ENCODE peak calls at places on chromosomes 7 and 10, in nine cellular contexts. E is small intestine, P is GM23248, V is kidney, W is aorta, G is A549, T is spleen, J is lower lobe of right lung, R is mammary epithelial cell. B is an unnamed sample.

GRCh38 chr10:72259491-72260214 is 14.1 kb upstream of the DDIT4 start:
- DNase-seq in J (no peak), P (peak; percentile 70), R (no peak), V (no peak), W (no peak), G (no peak), E (no peak), T (no peak), B (no peak)

GRCh38 chr7:122532406-122533269 is 166.3 kb downstream of the RNF133 start:
- DNase-seq in E (no peak), P (peak; percentile 33), G (peak; percentile 23), R (no peak), V (no peak), W (no peak), J (no peak), T (no peak), B (no peak)

GRCh38 chr7:46811529-46811928 is 770.4 kb downstream of the TNS3 start:
- DNase-seq in J (no peak), G (no peak), V (peak; percentile 71), R (peak; percentile 73), P (peak; percentile 98), W (peak; percentile 58), T (no peak), E (no peak), B (peak; percentile 50)

GRCh38 chr7:3307437-3307836 is 6.4 kb downstream of the SDK1 start:
- DNase-seq in W (no peak), E (no peak), P (no peak), V (no peak), G (no peak), T (no peak), J (no peak), R (no peak), B (no peak)

GRCh38 chr7:54932818-54933543 is 85.8 kb upstream of the EGFR start:
- DNase-seq in E (peak; percentile 53), P (peak; percentile 83), R (peak; percentile 64), W (peak; percentile 67), T (peak; percentile 79), V (peak; percentile 87), J (peak; percentile 82), G (peak; percentile 69), B (peak; percentile 43)

GRCh38 chr7:108266489-108266888 is 136.3 kb upstream of the LAMB4 start:
- DNase-seq in P (peak; percentile 36), T (no peak), R (no peak), E (no peak), V (no peak), G (no peak), W (no peak), J (no peak), B (no peak)

GRCh38 chr7:27243340-27244163 is 950 bp downstream of the EVX1 start:
- DNase-seq in G (no peak), E (no peak), P (no peak), V (no peak), W (no peak), R (no peak), J (no peak), T (no peak), B (no peak)

GRCh38 chr10:121590772-121591171 is 7.5 kb downstream of the FGFR2 start:
- DNase-seq in E (no peak), G (no peak), W (no peak), J (no peak), T (no peak), P (no peak), V (no peak), R (no peak), B (no peak)

GRCh38 chr10:21075880-21076279 is 178.8 kb upstream of the NEBL start:
- DNase-seq in P (no peak), E (no peak), J (no peak), G (no peak), W (no peak), T (no peak), V (no peak), R (no peak), B (no peak)

GRCh38 chr7:7491044-7491443 is 44.6 kb downstream of the COL28A1 start:
- DNase-seq in R (no peak), E (no peak), J (no peak), V (no peak), T (no peak), W (no peak), G (no peak), P (peak; percentile 30), B (no peak)

GRCh38 chr7:30390872-30391646 is 87.5 kb downstream of the NOD1 start:
- DNase-seq in R (no peak), T (no peak), P (peak; percentile 5), G (no peak), V (no peak), J (no peak), W (no peak), E (no peak), B (no peak)

GRCh38 chr7:26857534-26858228 is 6.7 kb downstream of the SKAP2 start:
- DNase-seq in P (no peak), W (peak; percentile 47), R (peak; percentile 51), V (peak; percentile 82), T (peak; percentile 82), J (peak; percentile 50), E (no peak), G (no peak), B (no peak)

GRCh38 chr7:111290982-111291381 is 200.1 kb downstream of the LRRN3 start:
- DNase-seq in R (no peak), T (no peak), J (no peak), W (no peak), P (no peak), G (no peak), V (no peak), E (no peak), B (no peak)

GRCh38 chr10:103835121-103836045 is 20.0 kb downstream of the SH3PXD2A start:
- DNase-seq in P (peak; percentile 74), V (peak; percentile 91), G (no peak), W (peak; percentile 84), J (peak; percentile 59), E (no peak), T (peak; percentile 65), R (no peak), B (peak; percentile 74)

GRCh38 chr10:103836273-103836672 is 19.1 kb downstream of the SH3PXD2A start:
- DNase-seq in R (no peak), V (no peak), W (no peak), E (no peak), G (no peak), T (no peak), P (no peak), J (no peak), B (peak; percentile 17)

GRCh38 chr10:103834436-103835095 is 20.8 kb downstream of the SH3PXD2A start:
- DNase-seq in P (no peak), G (no peak), E (no peak), W (no peak), J (no peak), T (no peak), V (no peak), R (no peak), B (no peak)

GRCh38 chr10:103832806-103833205 is 22.6 kb downstream of the SH3PXD2A start:
- DNase-seq in G (no peak), T (no peak), R (no peak), J (no peak), E (no peak), V (no peak), W (no peak), P (no peak), B (no peak)

GRCh38 chr10:103833731-103834365 is 21.5 kb downstream of the SH3PXD2A start:
- DNase-seq in R (no peak), J (peak; percentile 57), G (peak; percentile 29), V (peak; percentile 88), E (peak; percentile 49), T (peak; percentile 59), P (peak; percentile 36), W (peak; percentile 79), B (peak; percentile 76)
- H3K4me3 ChIP-seq in R (no peak overlapping the region), J (no peak overlapping the region), G (peak overlapping the region; percentile 8), V (no peak overlapping the region), E (no peak overlapping the region), T (no peak overlapping the region), P (no peak overlapping the region), W (no peak overlapping the region), B (no peak overlapping the region)

DNA sequence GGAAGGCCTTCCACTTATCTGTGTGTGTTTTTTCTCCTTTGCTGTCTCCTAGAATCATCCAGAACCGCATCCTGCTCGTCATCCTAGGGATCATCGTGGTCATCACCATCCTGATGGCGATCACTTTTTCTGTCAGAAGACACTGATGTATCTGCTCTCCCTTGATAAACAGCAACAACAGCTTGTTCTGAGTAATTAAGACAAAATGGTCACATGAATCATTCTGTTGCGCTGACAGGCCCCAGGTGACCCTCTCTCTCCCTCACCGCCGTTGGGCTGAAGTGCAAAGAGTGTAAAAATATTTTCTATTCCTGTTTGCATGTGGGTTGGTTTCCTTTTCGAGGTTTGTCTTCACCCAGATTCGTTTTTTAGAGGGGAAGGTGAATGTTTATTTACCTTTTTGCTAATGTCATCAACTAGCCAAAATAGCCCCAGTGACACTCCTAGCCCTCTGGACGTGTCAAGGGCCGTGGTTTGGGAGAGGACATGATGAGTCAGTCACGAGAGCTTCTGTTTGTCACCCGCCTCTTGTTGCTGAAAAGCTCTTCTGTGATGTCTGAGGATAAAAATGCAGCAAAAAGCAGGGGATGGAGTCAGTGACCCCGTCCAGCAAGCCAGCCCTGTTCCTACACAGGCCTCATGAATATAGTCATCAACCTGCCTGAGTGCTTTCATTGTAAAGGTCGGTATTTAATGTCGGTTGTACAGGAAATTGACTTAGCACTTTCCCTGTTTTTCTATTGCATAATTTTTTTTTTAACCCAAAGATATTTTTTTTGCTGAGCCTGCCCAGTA is 134.6 kb upstream of the TCF7L2 start:
- DNase-seq in E (no peak), G (no peak), P (peak; percentile 82), R (peak; percentile 67), V (peak; percentile 21), T (no peak), W (no peak), J (no peak), B (peak; percentile 41)
- H3K4me1 ChIP-seq in E (no peaks in the 10 kb centered on the region), G (peaks cover 31% of the 10 kb centered on the region), P (peaks cover 35% of the 10 kb centered on the region), R (peaks cover 38% of the 10 kb centered on the region), V (peaks cover 7% of the 10 kb centered on the region), T (no peaks in the 10 kb centered on the region), W (no peaks in the 10 kb centered on the region), J (peaks cover 21% of the 10 kb centered on the region), B (peaks cover 11% of the 10 kb centered on the region)

GRCh38 chr7:132576723-132577089 is 436 bp upstream of the PLXNA4 start:
- DNase-seq in W (no peak), R (no peak), G (no peak), E (no peak), T (no peak), P (peak; percentile 26), J (no peak), V (no peak), B (no peak)
- H3K4me3 ChIP-seq in W (peak overlapping the region; percentile 37), R (no peak overlapping the region), G (peak overlapping the region; percentile 47), E (peak overlapping the region; percentile 46), T (peak overlapping the region; percentile 20), P (peak overlapping the region; percentile 61), J (peak overlapping the region; percentile 57), V (peak overlapping the region; percentile 46), B (peak overlapping the region; percentile 65)

GRCh38 chr7:80232969-80233724 is 98.5 kb downstream of the GNAI1 start:
- DNase-seq in E (no peak), W (no peak), V (no peak), J (no peak), T (no peak), P (no peak), G (no peak), R (peak; percentile 85), B (no peak)

GRCh38 chr7:80236696-80237095 is 102.1 kb downstream of the GNAI1 start:
- DNase-seq in T (no peak), G (no peak), W (no peak), J (no peak), V (no peak), E (no peak), R (no peak), P (no peak), B (no peak)

GRCh38 chr7:80230327-80230726 is 95.7 kb downstream of the GNAI1 start:
- DNase-seq in E (no peak), J (no peak), T (no peak), P (peak; percentile 13), R (no peak), G (no peak), W (no peak), V (no peak), B (no peak)

GRCh38 chr7:80231719-80232118 is 97.1 kb downstream of the GNAI1 start:
- DNase-seq in E (no peak), T (no peak), V (no peak), J (no peak), G (no peak), P (peak; percentile 79), W (no peak), R (peak; percentile 84), B (no peak)
- H3K4me1 ChIP-seq in E (no peaks in the 10 kb centered on the region), T (no peaks in the 10 kb centered on the region), V (no peaks in the 10 kb centered on the region), J (no peaks in the 10 kb centered on the region), G (no peaks in the 10 kb centered on the region), P (peaks cover 20% of the 10 kb centered on the region), W (no peaks in the 10 kb centered on the region), R (peaks cover 25% of the 10 kb centered on the region), B (no peaks in the 10 kb centered on the region)

B was measured in tibial artery.